ENCODE peak calls at places on chromosomes 11 and 22, in four cellular contexts. Q is GM23338, A is PC-9, E is fibroblast of lung. O is an unnamed sample.

GRCh38 chr11:3920148-3920852 is 64.8 kb downstream of the STIM1 start:
- DNase-seq in Q (no peak), A (peak; percentile 41), E (peak; percentile 78), O (no peak)

GRCh38 chr22:27724706-27725105 is 76.8 kb downstream of the MN1 start:
- DNase-seq in Q (no peak), A (peak; percentile 24), E (peak; percentile 48), O (no peak)

GRCh38 chr11:50186146-50186545 is 153.5 kb downstream of the OR4C45 start:
- DNase-seq in Q (no peak), A (no peak), E (no peak), O (no peak)

GRCh38 chr11:26620282-26621045 is 48.4 kb upstream of the MUC15 start:
- DNase-seq in Q (no peak), A (peak; percentile 46), E (no peak), O (no peak)

GRCh38 chr11:132231656-132232173 is 861.3 kb downstream of the NTM start:
- DNase-seq in Q (no peak), A (no peak), E (no peak), O (no peak)

GRCh38 chr22:44532466-44533025 is 34.5 kb upstream of the RTL6 start:
- DNase-seq in Q (no peak), A (no peak), E (no peak), O (no peak)

GRCh38 chr11:2537896-2538855 is 93.4 kb downstream of the KCNQ1 start:
- DNase-seq in Q (no peak), A (no peak), E (no peak), O (no peak)

GRCh38 chr11:115843685-115844084 is 339.5 kb upstream of the CADM1 start:
- DNase-seq in Q (no peak), A (no peak), E (no peak), O (no peak)

GRCh38 chr11:117859061-117859460 is 17.4 kb downstream of the FXYD6 start:
- DNase-seq in Q (no peak), A (no peak), E (no peak), O (no peak)

GRCh38 chr11:2579315-2580060 is 120.3 kb downstream of the KCNQ1OT1 start:
- DNase-seq in Q (no peak), A (no peak), E (peak; percentile 2), O (no peak)

GRCh38 chr22:19892249-19892879 is 37.7 kb upstream of the GNB1L start:
- DNase-seq in Q (no peak), A (no peak), E (peak; percentile 50), O (no peak)

GRCh38 chr11:86537541-86538222 is 134.7 kb downstream of the ME3 start:
- DNase-seq in Q (peak; percentile 11), A (peak; percentile 33), E (no peak), O (no peak)

GRCh38 chr22:35556666-35557065 is 16.0 kb downstream of the RASD2 start:
- DNase-seq in Q (no peak), A (no peak), E (peak; percentile 24), O (no peak)

GRCh38 chr11:72617080-72617744 is 57.0 kb downstream of the PDE2A start:
- DNase-seq in Q (no peak), A (no peak), E (peak; percentile 20), O (no peak)

GRCh38 chr11:83140691-83141455 is 16.1 kb upstream of the PCF11 start:
- DNase-seq in Q (no peak), A (no peak), E (no peak), O (peak; percentile 79)

GRCh38 chr11:112694813-112695212 is 266.4 kb upstream of the NCAM1 start:
- DNase-seq in Q (peak; percentile 36), A (no peak), E (peak; percentile 9), O (no peak)

GRCh38 chr11:108853864-108854263 is 189.0 kb downstream of the DDX10 start:
- DNase-seq in Q (peak; percentile 32), A (no peak), E (no peak), O (no peak)

GRCh38 chr11:17386331-17387084 is 2.0 kb downstream of the KCNJ11 start:
- DNase-seq in Q (peak; percentile 73), A (no peak), E (peak; percentile 12), O (peak; percentile 68)

GRCh38 chr22:46652081-46652929 is 32.1 kb downstream of the GRAMD4 start:
- DNase-seq in Q (no peak), A (no peak), E (peak; percentile 22), O (peak; percentile 48)

GRCh38 chr11:68051191-68052136 is 12.6 kb downstream of the TCIRG1 start:
- DNase-seq in Q (peak; percentile 57), A (no peak), E (no peak), O (peak; percentile 43)

GRCh38 chr22:23655891-23656475 is 23.9 kb upstream of the DRICH1 start:
- DNase-seq in Q (no peak), A (no peak), E (no peak), O (no peak)

GRCh38 chr11:18865261-18865660 is 73.7 kb upstream of the PTPN5 start:
- DNase-seq in Q (no peak), A (no peak), E (no peak), O (no peak)

GRCh38 chr11:64250875-64251721 is at the start of gene PLCB3:
- DNase-seq in Q (peak; percentile 83), A (no peak), E (peak; percentile 12), O (peak; percentile 77)

GRCh38 chr11:114159320-114159719 is 99.8 kb downstream of the ZBTB16 start:
- DNase-seq in Q (no peak), A (no peak), E (no peak), O (no peak)

GRCh38 chr11:108732395-108732794 is 67.5 kb downstream of the DDX10 start:
- DNase-seq in Q (peak; percentile 8), A (no peak), E (no peak), O (peak; percentile 51)

GRCh38 chr11:77088236-77089003 is 14.2 kb upstream of the OMP start:
- DNase-seq in Q (no peak), A (peak; percentile 92), E (no peak), O (peak; percentile 72)

GRCh38 chr11:72430743-72431570 is 3.4 kb downstream of the CLPB start:
- DNase-seq in Q (peak; percentile 77), A (no peak), E (peak; percentile 49), O (peak; percentile 63)

GRCh38 chr11:24502425-24502824 is 5.6 kb downstream of the LUZP2 start:
- DNase-seq in Q (no peak), A (no peak), E (no peak), O (no peak)

GRCh38 chr22:26273011-26273675 is 103.9 kb downstream of the SEZ6L start:
- DNase-seq in Q (no peak), A (no peak), E (no peak), O (no peak)

GRCh38 chr22:20011123-20011992 is 5.3 kb downstream of the ARVCF start:
- DNase-seq in Q (no peak), A (no peak), E (no peak), O (no peak)

GRCh38 chr11:96317576-96317975 is 25.4 kb downstream of the MAML2 start:
- DNase-seq in Q (peak; percentile 22), A (no peak), E (no peak), O (no peak)

GRCh38 chr11:88359529-88359928 is 22.0 kb upstream of the CTSC start:
- DNase-seq in Q (no peak), A (no peak), E (no peak), O (no peak)

GRCh38 chr22:23044570-23044969 is 25.7 kb upstream of the GNAZ start:
- DNase-seq in Q (no peak), A (no peak), E (no peak), O (no peak)

GRCh38 chr11:65482306-65482850 is 16.5 kb upstream of the MALAT1 start:
- DNase-seq in Q (no peak), A (no peak), E (peak; percentile 53), O (no peak)
- H3K4me1 ChIP-seq in Q (peaks cover 51% of the 10 kb centered on the region), A (peaks cover 58% of the 10 kb centered on the region), E (peaks cover 30% of the 10 kb centered on the region), O (peaks cover 58% of the 10 kb centered on the region)

GRCh38 chr22:41908409-41909289 is 6.2 kb downstream of the SHISA8 start:
- DNase-seq in Q (peak; percentile 52), A (peak; percentile 55), E (no peak), O (no peak)

GRCh38 chr22:41910599-41911291 is 4.1 kb downstream of the SHISA8 start:
- DNase-seq in Q (peak; percentile 45), A (no peak), E (peak; percentile 10), O (no peak)

GRCh38 chr22:41909290-41910049 is 5.4 kb downstream of the SHISA8 start:
- DNase-seq in Q (peak; percentile 66), A (no peak), E (no peak), O (no peak)

GRCh38 chr22:41911292-41911611 is 3.6 kb downstream of the SHISA8 start:
- DNase-seq in Q (no peak), A (no peak), E (no peak), O (peak; percentile 30)

DNA sequence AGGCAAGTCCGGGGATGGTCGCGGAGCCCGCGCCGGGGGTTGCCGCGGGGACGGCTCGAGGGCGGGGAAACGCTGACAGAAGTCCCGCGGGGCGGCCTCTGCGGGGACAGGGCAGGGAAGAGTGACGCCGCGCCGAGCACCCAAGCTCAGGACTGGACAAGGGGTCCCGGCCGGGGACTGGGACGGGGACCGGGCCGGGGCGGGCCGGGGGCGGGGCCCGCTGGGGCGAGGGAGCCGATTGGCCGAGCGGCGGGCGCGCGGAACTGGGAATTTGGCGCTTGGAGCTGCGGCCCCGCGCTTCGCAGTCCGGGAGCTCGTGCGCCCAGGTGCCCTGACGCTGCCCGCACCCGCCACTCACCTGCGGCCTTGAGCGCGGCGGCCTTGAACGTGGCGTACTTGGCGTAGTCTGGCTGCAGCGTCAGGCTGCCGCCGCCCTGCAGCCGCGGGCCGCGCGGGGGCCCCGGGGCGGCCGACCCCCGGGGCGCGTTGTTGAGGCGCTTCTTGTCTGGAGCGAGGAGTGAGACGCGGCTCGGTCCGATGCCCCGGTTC is 4.8 kb downstream of the SHISA8 start:
- DNase-seq in Q (peak; percentile 79), A (no peak), E (no peak), O (no peak)
- H3K27me3 ChIP-seq in Q (peaks cover 69% of the 10 kb centered on the region), A (peaks cover 1% of the 10 kb centered on the region), E (peaks cover 40% of the 10 kb centered on the region), O (no peaks in the 10 kb centered on the region)

GRCh38 chr11:75159081-75159953 is 8.4 kb downstream of the SLCO2B1 start:
- DNase-seq in Q (peak; percentile 40), A (no peak), E (no peak), O (peak; percentile 97)
- H3K4me1 ChIP-seq in Q (no peaks in the 10 kb centered on the region), A (no peaks in the 10 kb centered on the region), E (no peaks in the 10 kb centered on the region), O (peaks cover 98% of the 10 kb centered on the region)

DNA sequence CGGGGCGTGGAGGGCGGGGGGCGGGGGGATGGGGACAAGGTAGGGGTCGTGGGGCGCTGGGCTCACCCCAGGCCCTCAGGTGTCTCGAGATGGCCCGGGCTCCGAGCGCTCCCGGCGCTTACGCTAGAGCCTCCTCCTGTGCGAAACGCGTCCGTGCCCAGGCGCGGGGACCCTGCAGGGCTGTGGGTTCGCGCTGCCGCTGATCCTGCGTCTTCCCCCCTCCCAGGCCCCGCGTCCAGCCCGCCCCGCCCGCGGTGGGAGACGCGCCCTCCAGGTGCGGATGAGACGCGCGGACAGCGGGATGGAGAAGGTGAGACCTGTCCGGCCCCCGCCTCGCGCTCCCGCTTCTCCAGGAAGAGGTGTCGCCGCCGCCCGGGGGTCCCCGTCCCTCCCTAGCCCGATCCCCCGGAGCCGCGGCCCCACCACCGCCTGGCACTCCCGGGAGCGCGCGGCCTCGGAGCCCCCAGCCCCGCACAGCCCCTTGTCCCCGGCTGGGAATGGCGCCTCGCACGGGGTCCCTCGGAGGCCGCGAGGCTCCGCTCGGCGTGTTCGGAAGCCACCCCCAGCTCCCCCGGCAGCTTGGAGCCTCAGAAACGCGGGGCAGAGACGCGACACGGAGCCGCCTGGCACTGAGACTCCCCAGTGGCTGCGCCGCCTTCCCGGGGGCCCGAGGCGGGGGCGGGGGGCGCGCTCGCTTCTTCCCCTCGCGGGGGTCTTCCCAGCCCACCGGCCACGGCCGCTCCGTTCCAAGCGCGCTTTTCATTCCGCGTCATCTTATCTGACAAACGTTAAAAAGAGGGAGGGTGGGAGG is 27.6 kb upstream of the TOLLIP start:
- DNase-seq in Q (peak; percentile 59), A (no peak), E (no peak), O (peak; percentile 32)
- H3K27me3 ChIP-seq in Q (peaks cover 32% of the 10 kb centered on the region), A (no peaks in the 10 kb centered on the region), E (peaks cover 9% of the 10 kb centered on the region), O (no peaks in the 10 kb centered on the region)

GRCh38 chr11:75779960-75780359 is 11.4 kb downstream of the DGAT2 start:
- DNase-seq in Q (no peak), A (no peak), E (no peak), O (no peak)
- H3K4me1 ChIP-seq in Q (peaks cover 7% of the 10 kb centered on the region), A (peaks cover 50% of the 10 kb centered on the region), E (no peaks in the 10 kb centered on the region), O (peaks cover 41% of the 10 kb centered on the region)

GRCh38 chr22:38456272-38456837 is 1.4 kb upstream of the KCNJ4 start:
- DNase-seq in Q (no peak), A (no peak), E (no peak), O (no peak)
- H3K27me3 ChIP-seq in Q (peaks cover 82% of the 10 kb centered on the region), A (peaks cover 52% of the 10 kb centered on the region), E (peaks cover 65% of the 10 kb centered on the region), O (peaks cover 3% of the 10 kb centered on the region)

O was measured in Caco-2.